ENCODE peak calls at places on chromosomes 3 and 15, in six cellular contexts. M is adrenal gland, D is A549, I is WERI-Rb-1, A is heart left ventricle, P is HFFc6. Q is an unnamed sample.

GRCh38 chr3:171809513-171810277 is 588 bp downstream of the PLD1 start:
- DNase-seq in M (no peak), D (peak), I (no peak), A (peak), P (peak), Q (peak)

GRCh38 chr15:39628821-39629220 is 47.9 kb downstream of the THBS1 start:
- DNase-seq in M (no peak), D (no peak), I (no peak), A (no peak), P (no peak), Q (no peak)

GRCh38 chr3:79881431-79881830 is 113.6 kb upstream of the ROBO1 start:
- DNase-seq in M (no peak), D (no peak), I (no peak), A (no peak), P (no peak), Q (no peak)

GRCh38 chr3:142857056-142857455 is 31.8 kb downstream of the PCOLCE2 start:
- DNase-seq in M (peak), D (peak), I (peak), A (no peak), P (peak), Q (no peak)

GRCh38 chr15:22265056-22265945 is 185.0 kb downstream of the OR4M2 start:
- DNase-seq in M (no peak), D (no peak), I (no peak), A (no peak), P (no peak), Q (no peak)

GRCh38 chr15:56971571-56971970 is 53.1 kb downstream of the TCF12 start:
- DNase-seq in M (no peak), D (no peak), I (no peak), A (no peak), P (no peak), Q (no peak)

GRCh38 chr3:15636028-15636709 is 34.6 kb downstream of the BTD start:
- DNase-seq in M (peak), D (peak), I (no peak), A (no peak), P (peak), Q (no peak)

GRCh38 chr15:47415539-47415971 is 301.8 kb upstream of the SEMA6D start:
- DNase-seq in M (no peak), D (no peak), I (no peak), A (no peak), P (peak), Q (no peak)

GRCh38 chr3:17195192-17195611 is 310.4 kb downstream of the PLCL2 start:
- DNase-seq in M (no peak), D (no peak), I (peak), A (no peak), P (no peak), Q (no peak)

GRCh38 chr3:22383285-22383684 is 632.3 kb upstream of the ZNF385D start:
- DNase-seq in M (no peak), D (no peak), I (no peak), A (no peak), P (no peak), Q (no peak)

GRCh38 chr3:134426660-134427181 is 52.5 kb upstream of the AMOTL2 start:
- DNase-seq in M (no peak), D (peak), I (no peak), A (no peak), P (peak), Q (no peak)

GRCh38 chr15:72230197-72231065 is 559 bp downstream of the PKM start:
- DNase-seq in M (peak), D (peak), I (peak), A (peak), P (peak), Q (peak)

GRCh38 chr3:34212175-34212574 is 413.7 kb downstream of the PDCD6IP start:
- DNase-seq in M (no peak), D (no peak), I (no peak), A (no peak), P (no peak), Q (no peak)

GRCh38 chr3:128282392-128283196 is 129.3 kb downstream of the EEFSEC start:
- DNase-seq in M (peak), D (no peak), I (no peak), A (peak), P (peak), Q (peak)

GRCh38 chr3:16060358-16060852 is 114.1 kb upstream of the GALNT15 start:
- DNase-seq in M (peak), D (peak), I (no peak), A (no peak), P (peak), Q (peak)

GRCh38 chr3:155244206-155244605 is 49.3 kb downstream of the STRIT1 start:
- DNase-seq in M (no peak), D (no peak), I (no peak), A (no peak), P (no peak), Q (no peak)

GRCh38 chr3:136624381-136624780 is 127.8 kb downstream of the STAG1 start:
- DNase-seq in M (no peak), D (no peak), I (no peak), A (no peak), P (no peak), Q (no peak)

GRCh38 chr3:99545941-99546580 is 92.3 kb upstream of the COL8A1 start:
- DNase-seq in M (no peak), D (no peak), I (no peak), A (no peak), P (no peak), Q (no peak)

GRCh38 chr3:111980716-111981456 is 2.1 kb downstream of the ABHD10 start:
- DNase-seq in M (no peak), D (no peak), I (no peak), A (no peak), P (no peak), Q (no peak)

GRCh38 chr3:49484471-49484870 is 14.4 kb downstream of the DAG1 start:
- DNase-seq in M (no peak), D (no peak), I (no peak), A (no peak), P (no peak), Q (no peak)

GRCh38 chr15:74234598-74234875 is 1.6 kb upstream of the CCDC33 start:
- DNase-seq in M (no peak), D (no peak), I (no peak), A (no peak), P (no peak), Q (no peak)

GRCh38 chr3:126118591-126118990 is 34.7 kb upstream of the SLC41A3 start:
- DNase-seq in M (no peak), D (no peak), I (no peak), A (peak), P (no peak), Q (no peak)

GRCh38 chr15:69061414-69061842 is 46.9 kb downstream of the NOX5 start:
- DNase-seq in M (no peak), D (no peak), I (no peak), A (no peak), P (no peak), Q (no peak)
- TF ChIP-seq CTCF in M (no peak), D (no peak), I (no peak), A (no peak), P (peak), Q (no peak)

GRCh38 chr3:118946449-118946848 is 88.2 kb downstream of the IGSF11 start:
- DNase-seq in M (no peak), D (no peak), I (no peak), A (no peak), P (no peak), Q (no peak)

GRCh38 chr3:118943597-118943996 is 91.0 kb downstream of the IGSF11 start:
- DNase-seq in M (no peak), D (no peak), I (no peak), A (no peak), P (no peak), Q (no peak)

GRCh38 chr3:118942651-118943050 is 92.0 kb downstream of the IGSF11 start:
- DNase-seq in M (no peak), D (no peak), I (no peak), A (no peak), P (no peak), Q (no peak)

GRCh38 chr3:118948146-118948545 is 86.5 kb downstream of the IGSF11 start:
- DNase-seq in M (no peak), D (no peak), I (no peak), A (no peak), P (no peak), Q (no peak)

GRCh38 chr3:118945834-118946233 is 88.8 kb downstream of the IGSF11 start:
- DNase-seq in M (no peak), D (no peak), I (no peak), A (no peak), P (no peak), Q (no peak)
- TF ChIP-seq CTCF in M (no peak), D (no peak), I (no peak), A (no peak), P (no peak), Q (no peak)

GRCh38 chr15:62931650-62932049 is 110.9 kb upstream of the TPM1 start:
- DNase-seq in M (no peak), D (no peak), I (no peak), A (no peak), P (no peak), Q (no peak)

GRCh38 chr15:62925875-62926274 is 116.7 kb upstream of the TPM1 start:
- DNase-seq in M (no peak), D (no peak), I (no peak), A (no peak), P (no peak), Q (no peak)

GRCh38 chr15:62928996-62929350 is 113.6 kb upstream of the TPM1 start:
- DNase-seq in M (no peak), D (peak), I (no peak), A (no peak), P (peak), Q (no peak)

GRCh38 chr15:62927196-62927595 is 115.4 kb upstream of the TPM1 start:
- DNase-seq in M (no peak), D (peak), I (no peak), A (no peak), P (no peak), Q (no peak)

GRCh38 chr15:62928242-62928995 is 114.1 kb upstream of the TPM1 start:
- DNase-seq in M (peak), D (peak), I (peak), A (peak), P (peak), Q (no peak)
- TF ChIP-seq CTCF in M (no peak), D (peak), I (peak), A (peak), P (peak), Q (no peak)

GRCh38 chr15:43081283-43081682 is 24.6 kb downstream of the UBR1 start:
- DNase-seq in M (no peak), D (no peak), I (no peak), A (no peak), P (no peak), Q (no peak)
- TF ChIP-seq CTCF in M (no peak), D (no peak), I (no peak), A (no peak), P (peak), Q (no peak)

GRCh38 chr3:72130565-72130964 is 345.6 kb upstream of the PROK2 start:
- DNase-seq in M (no peak), D (no peak), I (no peak), A (no peak), P (no peak), Q (no peak)

GRCh38 chr3:72133329-72134011 is 348.5 kb upstream of the PROK2 start:
- DNase-seq in M (no peak), D (no peak), I (no peak), A (no peak), P (no peak), Q (no peak)

GRCh38 chr3:72129384-72130094 is 344.6 kb upstream of the PROK2 start:
- DNase-seq in M (no peak), D (no peak), I (no peak), A (no peak), P (no peak), Q (no peak)

GRCh38 chr3:72128906-72129305 is 344.0 kb upstream of the PROK2 start:
- DNase-seq in M (no peak), D (no peak), I (no peak), A (no peak), P (no peak), Q (no peak)

DNA sequence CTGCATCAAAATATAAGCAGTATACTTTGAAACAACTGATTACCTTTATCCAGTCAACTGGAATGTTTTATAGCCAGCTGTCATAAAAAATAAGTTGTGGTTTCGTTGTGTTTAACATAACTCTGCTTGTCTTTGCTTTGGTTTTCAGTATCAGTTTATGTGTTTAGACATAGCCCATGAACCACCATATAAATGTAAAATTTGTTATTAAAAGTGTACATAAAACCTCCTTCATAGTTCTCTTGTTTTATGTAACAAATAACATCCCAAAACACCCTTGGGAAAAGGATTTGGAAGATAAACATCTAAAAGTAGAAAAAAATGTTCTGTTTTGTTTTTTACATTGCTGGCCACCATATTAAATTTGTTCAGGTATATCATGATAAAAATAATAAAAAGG is 347.0 kb upstream of the PROK2 start:
- DNase-seq in M (no peak), D (no peak), I (no peak), A (no peak), P (no peak), Q (no peak)
- TF ChIP-seq CTCF in M (no peak), D (no peak), I (no peak), A (no peak), P (no peak), Q (no peak)

GRCh38 chr3:149343951-149344350 is 10.5 kb upstream of the TM4SF18 start:
- DNase-seq in M (no peak), D (no peak), I (no peak), A (no peak), P (no peak), Q (no peak)
- TF ChIP-seq CTCF in M (no peak), D (peak), I (no peak), A (peak), P (peak), Q (no peak)